ENCODE peak calls at places on chromosomes 11 and 22, in ten cellular contexts. One of them, this sample, is unnamed.

GRCh38 chr11:26070981-26071380 is 260.9 kb upstream of the ANO3 start:
- DNase-seq in breast epithelium: no peak
- DNase-seq in sigmoid colon: no peak
- DNase-seq in endothelial cell of umbilical vein: no peak
- DNase-seq in HepG2: no peak
- DNase-seq in HCT116: no peak
- DNase-seq in transverse colon: no peak
- DNase-seq in spleen: no peak
- DNase-seq in SK-N-MC: no peak
- DNase-seq in GM12891: no peak
- DNase-seq in this sample: no peak

GRCh38 chr11:6611092-6612007 is 666 bp downstream of the TAF10 start:
- DNase-seq in GM12891: no peak
- DNase-seq in HepG2: no peak
- DNase-seq in endothelial cell of umbilical vein: peak; percentile 44
- DNase-seq in breast epithelium: no peak
- DNase-seq in SK-N-MC: no peak
- DNase-seq in transverse colon: peak; percentile 35
- DNase-seq in spleen: peak; percentile 69
- DNase-seq in sigmoid colon: peak; percentile 84
- DNase-seq in HCT116: no peak
- DNase-seq in this sample: no peak

GRCh38 chr11:90252053-90252452 is 29.2 kb upstream of the CHORDC1 start:
- DNase-seq in HCT116: no peak
- DNase-seq in HepG2: no peak
- DNase-seq in spleen: no peak
- DNase-seq in endothelial cell of umbilical vein: peak; percentile 58
- DNase-seq in SK-N-MC: no peak
- DNase-seq in sigmoid colon: no peak
- DNase-seq in transverse colon: no peak
- DNase-seq in GM12891: no peak
- DNase-seq in breast epithelium: no peak
- DNase-seq in this sample: no peak

GRCh38 chr22:24592846-24593809 is at the start of gene LRRC75B:
- DNase-seq in SK-N-MC: no peak
- DNase-seq in endothelial cell of umbilical vein: peak; percentile 77
- DNase-seq in sigmoid colon: peak; percentile 97
- DNase-seq in breast epithelium: peak; percentile 81
- DNase-seq in spleen: peak; percentile 87
- DNase-seq in HepG2: peak; percentile 85
- DNase-seq in GM12891: peak; percentile 95
- DNase-seq in HCT116: peak; percentile 47
- DNase-seq in transverse colon: peak; percentile 93
- DNase-seq in this sample: peak; percentile 90

GRCh38 chr11:44985721-44986120 is 35.0 kb upstream of the TP53I11 start:
- DNase-seq in sigmoid colon: peak; percentile 47
- DNase-seq in SK-N-MC: no peak
- DNase-seq in GM12891: no peak
- DNase-seq in breast epithelium: peak; percentile 27
- DNase-seq in transverse colon: no peak
- DNase-seq in HCT116: no peak
- DNase-seq in endothelial cell of umbilical vein: no peak
- DNase-seq in spleen: peak; percentile 69
- DNase-seq in HepG2: no peak
- DNase-seq in this sample: no peak

GRCh38 chr22:46610345-46610744 is 9.8 kb upstream of the GRAMD4 start:
- DNase-seq in breast epithelium: no peak
- DNase-seq in HCT116: no peak
- DNase-seq in sigmoid colon: no peak
- DNase-seq in SK-N-MC: no peak
- DNase-seq in transverse colon: no peak
- DNase-seq in endothelial cell of umbilical vein: no peak
- DNase-seq in spleen: peak; percentile 73
- DNase-seq in HepG2: no peak
- DNase-seq in GM12891: no peak
- DNase-seq in this sample: no peak

GRCh38 chr22:29391546-29391945 is 3.2 kb upstream of the AP1B1 start:
- DNase-seq in breast epithelium: no peak
- DNase-seq in spleen: no peak
- DNase-seq in transverse colon: no peak
- DNase-seq in GM12891: no peak
- DNase-seq in SK-N-MC: no peak
- DNase-seq in HCT116: no peak
- DNase-seq in sigmoid colon: no peak
- DNase-seq in HepG2: no peak
- DNase-seq in endothelial cell of umbilical vein: no peak
- DNase-seq in this sample: no peak

GRCh38 chr22:24441406-24442351 is 14.3 kb downstream of the ADORA2A start:
- DNase-seq in SK-N-MC: no peak
- DNase-seq in HCT116: no peak
- DNase-seq in endothelial cell of umbilical vein: no peak
- DNase-seq in HepG2: no peak
- DNase-seq in sigmoid colon: no peak
- DNase-seq in breast epithelium: no peak
- DNase-seq in spleen: no peak
- DNase-seq in GM12891: no peak
- DNase-seq in transverse colon: no peak
- DNase-seq in this sample: peak; percentile 10

GRCh38 chr22:43203471-43203981 is 16.6 kb upstream of the TTLL12 start:
- DNase-seq in spleen: no peak
- DNase-seq in SK-N-MC: no peak
- DNase-seq in GM12891: no peak
- DNase-seq in HCT116: no peak
- DNase-seq in breast epithelium: no peak
- DNase-seq in sigmoid colon: no peak
- DNase-seq in transverse colon: no peak
- DNase-seq in HepG2: no peak
- DNase-seq in endothelial cell of umbilical vein: no peak
- DNase-seq in this sample: no peak

GRCh38 chr22:43910178-43910695 is 13.4 kb upstream of the PNPLA3 start:
- DNase-seq in spleen: no peak
- DNase-seq in SK-N-MC: no peak
- DNase-seq in GM12891: no peak
- DNase-seq in transverse colon: no peak
- DNase-seq in HepG2: no peak
- DNase-seq in breast epithelium: no peak
- DNase-seq in HCT116: no peak
- DNase-seq in sigmoid colon: no peak
- DNase-seq in endothelial cell of umbilical vein: no peak
- DNase-seq in this sample: no peak

GRCh38 chr11:130131957-130132850 is 27.4 kb upstream of the ST14 start:
- DNase-seq in HepG2: peak; percentile 68
- DNase-seq in endothelial cell of umbilical vein: peak; percentile 83
- DNase-seq in GM12891: peak; percentile 47
- DNase-seq in breast epithelium: no peak
- DNase-seq in transverse colon: peak; percentile 49
- DNase-seq in HCT116: peak; percentile 53
- DNase-seq in spleen: no peak
- DNase-seq in sigmoid colon: no peak
- DNase-seq in SK-N-MC: peak; percentile 37
- DNase-seq in this sample: peak; percentile 46

GRCh38 chr22:23268139-23268712 is 87.9 kb downstream of the BCR start:
- DNase-seq in endothelial cell of umbilical vein: no peak
- DNase-seq in HepG2: no peak
- DNase-seq in sigmoid colon: no peak
- DNase-seq in SK-N-MC: no peak
- DNase-seq in spleen: no peak
- DNase-seq in transverse colon: no peak
- DNase-seq in HCT116: no peak
- DNase-seq in breast epithelium: no peak
- DNase-seq in GM12891: no peak
- DNase-seq in this sample: no peak
- TF ChIP-seq POLR2AphosphoS5 in endothelial cell of umbilical vein: no peak
- TF ChIP-seq POLR2AphosphoS5 in HepG2: no peak
- TF ChIP-seq POLR2AphosphoS5 in sigmoid colon: no peak
- TF ChIP-seq POLR2AphosphoS5 in SK-N-MC: no peak
- TF ChIP-seq POLR2AphosphoS5 in spleen: no peak
- TF ChIP-seq POLR2AphosphoS5 in transverse colon: no peak
- TF ChIP-seq POLR2AphosphoS5 in HCT116: no peak
- TF ChIP-seq POLR2AphosphoS5 in breast epithelium: no peak
- TF ChIP-seq POLR2AphosphoS5 in GM12891: no peak
- TF ChIP-seq POLR2AphosphoS5 in this sample: no peak

DNA sequence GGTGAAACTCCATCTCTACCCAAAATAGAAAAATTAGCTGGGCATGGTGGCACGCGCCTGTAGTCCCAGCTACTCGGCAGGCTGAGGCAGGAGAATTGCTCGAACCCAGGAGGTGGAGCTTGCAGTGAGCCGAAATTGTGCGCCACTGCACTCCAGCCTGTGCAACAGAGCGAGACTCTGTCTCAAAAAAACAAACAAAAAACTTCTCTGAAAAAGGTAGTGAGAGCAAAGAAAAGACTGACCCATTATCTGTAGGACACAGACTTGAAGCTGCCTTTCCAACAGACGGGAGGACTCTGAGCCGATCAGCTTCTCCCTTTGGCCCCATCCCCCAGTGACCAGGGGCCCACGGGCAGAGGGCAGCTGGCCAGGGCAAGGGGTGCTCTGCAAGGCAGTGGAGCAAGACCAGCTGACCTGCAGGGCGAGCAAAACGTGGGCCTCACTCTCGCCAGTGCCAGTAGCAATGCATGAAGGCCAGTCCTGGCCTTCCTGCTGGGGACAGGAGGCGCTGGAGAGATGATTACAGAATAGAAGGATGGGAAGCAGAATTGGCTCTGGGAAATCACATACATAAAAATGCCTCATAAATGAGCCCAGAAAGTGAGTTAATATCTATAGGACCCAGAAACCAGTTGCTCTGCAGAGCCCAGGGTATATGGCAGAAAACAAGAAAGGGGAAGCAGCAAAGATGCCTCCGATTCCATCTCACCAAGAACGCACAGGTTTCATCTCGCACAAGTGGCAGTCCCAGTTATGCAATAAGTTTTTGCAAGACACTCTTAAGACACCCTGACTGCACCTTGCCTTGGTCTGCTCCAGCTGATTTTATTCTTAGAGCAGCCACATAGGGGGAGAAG is 2.8 kb downstream of the EHD1 start:
- DNase-seq in HCT116: no peak
- DNase-seq in HepG2: no peak
- DNase-seq in sigmoid colon: no peak
- DNase-seq in SK-N-MC: no peak
- DNase-seq in endothelial cell of umbilical vein: peak; percentile 20
- DNase-seq in GM12891: no peak
- DNase-seq in spleen: peak; percentile 85
- DNase-seq in breast epithelium: no peak
- DNase-seq in transverse colon: no peak
- DNase-seq in this sample: no peak
- TF ChIP-seq POLR2AphosphoS5 in HCT116: no peak
- TF ChIP-seq POLR2AphosphoS5 in HepG2: no peak
- TF ChIP-seq POLR2AphosphoS5 in sigmoid colon: peak; percentile 16
- TF ChIP-seq POLR2AphosphoS5 in SK-N-MC: no peak
- TF ChIP-seq POLR2AphosphoS5 in endothelial cell of umbilical vein: peak; percentile 15
- TF ChIP-seq POLR2AphosphoS5 in GM12891: no peak
- TF ChIP-seq POLR2AphosphoS5 in spleen: peak; percentile 60
- TF ChIP-seq POLR2AphosphoS5 in breast epithelium: no peak
- TF ChIP-seq POLR2AphosphoS5 in transverse colon: no peak
- TF ChIP-seq POLR2AphosphoS5 in this sample: peak; percentile 21

DNA sequence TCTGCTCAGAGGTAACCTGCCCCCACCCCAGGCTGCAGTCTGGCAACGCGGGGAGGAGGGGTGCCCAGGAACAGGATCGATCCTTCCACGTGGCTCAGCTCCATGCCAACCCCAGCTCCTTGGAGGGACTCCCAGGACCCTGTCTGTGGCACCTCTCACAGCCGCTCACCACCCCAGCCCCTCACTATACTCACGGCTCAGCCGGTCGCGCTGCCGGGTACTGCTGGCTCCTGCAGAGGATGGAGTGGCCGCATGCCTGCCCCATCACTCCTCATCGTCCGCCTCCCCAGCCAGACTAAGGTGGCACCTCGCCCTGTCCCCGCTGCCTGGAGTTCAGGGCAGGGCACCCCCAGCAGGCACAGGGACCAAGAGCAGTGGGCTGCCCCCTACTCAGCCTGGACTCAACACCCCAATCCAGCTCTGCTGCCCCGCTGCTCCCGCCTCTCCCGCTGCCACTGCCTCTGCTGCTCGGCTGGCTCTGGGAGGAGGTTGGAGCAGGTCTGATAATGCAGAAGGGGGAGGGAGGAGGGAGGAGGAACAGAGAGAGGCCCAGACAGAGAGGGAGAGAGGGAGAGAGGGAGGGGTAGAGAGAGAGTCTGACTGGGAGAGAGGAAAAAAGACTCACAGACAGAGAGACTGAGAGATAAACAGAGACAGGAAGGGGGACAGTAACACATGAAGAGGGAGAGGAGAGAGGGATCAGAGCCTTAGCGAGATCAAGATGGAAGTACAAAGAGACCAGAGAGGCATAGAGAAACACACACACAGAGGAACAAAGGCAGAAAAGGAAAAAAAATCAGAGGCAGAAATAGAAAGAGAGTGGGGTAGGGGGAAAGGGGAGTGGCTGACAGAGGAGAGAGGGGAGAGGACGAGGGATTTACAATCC is at the start of gene PDE2A:
- DNase-seq in HCT116: no peak
- DNase-seq in endothelial cell of umbilical vein: no peak
- DNase-seq in sigmoid colon: no peak
- DNase-seq in breast epithelium: no peak
- DNase-seq in transverse colon: no peak
- DNase-seq in spleen: no peak
- DNase-seq in SK-N-MC: no peak
- DNase-seq in GM12891: no peak
- DNase-seq in HepG2: no peak
- DNase-seq in this sample: no peak
- TF ChIP-seq POLR2AphosphoS5 in HCT116: no peak
- TF ChIP-seq POLR2AphosphoS5 in endothelial cell of umbilical vein: no peak
- TF ChIP-seq POLR2AphosphoS5 in sigmoid colon: no peak
- TF ChIP-seq POLR2AphosphoS5 in breast epithelium: no peak
- TF ChIP-seq POLR2AphosphoS5 in transverse colon: no peak
- TF ChIP-seq POLR2AphosphoS5 in spleen: no peak
- TF ChIP-seq POLR2AphosphoS5 in SK-N-MC: no peak
- TF ChIP-seq POLR2AphosphoS5 in GM12891: no peak
- TF ChIP-seq POLR2AphosphoS5 in HepG2: no peak
- TF ChIP-seq POLR2AphosphoS5 in this sample: no peak

DNA sequence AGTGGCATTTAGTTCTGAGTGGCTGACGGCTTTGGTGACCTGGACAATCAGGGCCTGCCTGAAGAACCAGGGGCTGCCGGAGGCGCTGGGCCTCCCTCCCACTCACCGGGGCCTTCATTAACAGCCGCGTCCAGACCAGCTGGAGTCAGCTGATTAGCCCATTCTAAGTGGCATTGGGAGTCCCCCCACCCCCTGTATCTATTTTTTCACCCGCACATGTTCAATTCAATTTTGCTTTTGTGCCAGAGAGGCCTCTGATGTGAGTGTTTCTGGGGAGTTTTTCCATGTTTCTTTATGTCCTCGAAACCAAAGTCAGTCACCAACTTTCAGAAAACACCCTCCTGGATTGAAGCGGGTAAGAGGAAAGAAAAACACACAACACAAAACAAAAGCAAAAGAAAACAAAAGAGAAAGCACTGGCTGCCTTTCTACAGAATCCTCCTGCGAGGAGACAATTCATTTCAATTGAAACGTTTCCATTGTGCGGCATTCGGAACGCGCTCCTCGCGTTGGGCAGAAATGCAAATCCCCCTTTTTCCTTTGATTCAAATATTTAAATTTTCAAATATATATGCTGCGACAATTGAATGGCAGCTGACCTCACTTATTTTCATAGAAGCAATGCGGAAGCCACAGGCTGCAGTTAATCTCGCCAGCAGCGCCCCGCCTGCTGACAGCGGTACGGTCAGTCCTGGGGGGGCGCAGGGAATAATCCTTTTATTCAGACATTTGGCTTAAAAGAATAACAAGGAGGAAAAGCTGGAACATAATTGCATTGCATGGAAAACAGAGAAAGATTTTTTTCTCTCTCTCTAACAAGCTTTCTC is 17.6 kb downstream of the CDKN1C start:
- DNase-seq in breast epithelium: no peak
- DNase-seq in endothelial cell of umbilical vein: no peak
- DNase-seq in SK-N-MC: no peak
- DNase-seq in HCT116: no peak
- DNase-seq in sigmoid colon: no peak
- DNase-seq in HepG2: no peak
- DNase-seq in GM12891: no peak
- DNase-seq in transverse colon: no peak
- DNase-seq in spleen: no peak
- DNase-seq in this sample: no peak
- TF ChIP-seq POLR2AphosphoS5 in breast epithelium: no peak
- TF ChIP-seq POLR2AphosphoS5 in endothelial cell of umbilical vein: no peak
- TF ChIP-seq POLR2AphosphoS5 in SK-N-MC: no peak
- TF ChIP-seq POLR2AphosphoS5 in HCT116: no peak
- TF ChIP-seq POLR2AphosphoS5 in sigmoid colon: no peak
- TF ChIP-seq POLR2AphosphoS5 in HepG2: no peak
- TF ChIP-seq POLR2AphosphoS5 in GM12891: no peak
- TF ChIP-seq POLR2AphosphoS5 in transverse colon: no peak
- TF ChIP-seq POLR2AphosphoS5 in spleen: no peak
- TF ChIP-seq POLR2AphosphoS5 in this sample: no peak

This sample was measured in GM12892.